ENCODE peak calls at places on chromosome 5, in seven cellular contexts. F is GM12878, M is stomach, N is kidney, C is aorta, B is spleen, K is upper lobe of right lung. A is an unnamed sample.

GRCh38 chr5:44862808-44863207 is 54.1 kb downstream of the MRPS30 start:
- DNase-seq in F (no peak), M (no peak), N (no peak), C (no peak), B (no peak), K (no peak), A (no peak)

GRCh38 chr5:136242611-136243010 is 49.6 kb upstream of the SMIM32 start:
- DNase-seq in F (peak; percentile 24), M (no peak), N (no peak), C (no peak), B (no peak), K (no peak), A (no peak)

GRCh38 chr5:167425161-167425560 is 866.3 kb upstream of the WWC1 start:
- DNase-seq in F (no peak), M (no peak), N (no peak), C (no peak), B (no peak), K (no peak), A (no peak)

GRCh38 chr5:147822686-147823491 is 8.6 kb downstream of the SPINK1 start:
- DNase-seq in F (peak; percentile 12), M (peak; percentile 53), N (no peak), C (peak; percentile 47), B (no peak), K (no peak), A (peak; percentile 17)

GRCh38 chr5:476102-476813 is 33.3 kb downstream of the EXOC3 start:
- DNase-seq in F (no peak), M (no peak), N (peak; percentile 72), C (peak; percentile 38), B (peak; percentile 79), K (no peak), A (no peak)

GRCh38 chr5:149635394-149635793 is 54.1 kb downstream of the ARHGEF37 start:
- DNase-seq in F (no peak), M (no peak), N (no peak), C (no peak), B (no peak), K (no peak), A (no peak)

GRCh38 chr5:103208460-103208859 is 50.1 kb upstream of the MACIR start:
- DNase-seq in F (no peak), M (no peak), N (no peak), C (no peak), B (no peak), K (no peak), A (no peak)

GRCh38 chr5:43802119-43802518 is 199.1 kb downstream of the NNT start:
- DNase-seq in F (no peak), M (no peak), N (no peak), C (no peak), B (no peak), K (no peak), A (no peak)

GRCh38 chr5:102106599-102106998 is 189.5 kb downstream of the SLCO4C1 start:
- DNase-seq in F (no peak), M (no peak), N (no peak), C (no peak), B (no peak), K (no peak), A (no peak)

GRCh38 chr5:172866802-172867748 is 33.0 kb downstream of the ERGIC1 start:
- DNase-seq in F (no peak), M (peak; percentile 58), N (no peak), C (peak; percentile 85), B (peak; percentile 66), K (no peak), A (peak; percentile 82)

GRCh38 chr5:40784027-40784653 is 14.0 kb downstream of the PRKAA1 start:
- DNase-seq in F (no peak), M (no peak), N (no peak), C (no peak), B (no peak), K (no peak), A (no peak)

GRCh38 chr5:115460476-115460875 is 84.1 kb downstream of the FEM1C start:
- DNase-seq in F (peak; percentile 40), M (peak; percentile 80), N (peak; percentile 61), C (no peak), B (no peak), K (peak; percentile 93), A (peak; percentile 83)

GRCh38 chr5:41406424-41406823 is 104.0 kb downstream of the PLCXD3 start:
- DNase-seq in F (no peak), M (no peak), N (no peak), C (no peak), B (no peak), K (no peak), A (no peak)

GRCh38 chr5:1352231-1352825 is 7.4 kb upstream of the CLPTM1L start:
- DNase-seq in F (no peak), M (no peak), N (peak; percentile 65), C (no peak), B (peak; percentile 64), K (no peak), A (no peak)

GRCh38 chr5:125446986-125447385 is 700.5 kb upstream of the ZNF608 start:
- DNase-seq in F (no peak), M (no peak), N (no peak), C (no peak), B (no peak), K (no peak), A (no peak)

GRCh38 chr5:107959573-107960279 is 289.0 kb upstream of the EFNA5 start:
- DNase-seq in F (no peak), M (no peak), N (no peak), C (no peak), B (no peak), K (no peak), A (no peak)

GRCh38 chr5:2095011-2095410 is 212.3 kb upstream of the IRX4 start:
- DNase-seq in F (no peak), M (no peak), N (no peak), C (no peak), B (no peak), K (no peak), A (no peak)

GRCh38 chr5:38258319-38259061 is at the start of gene EGFLAM:
- DNase-seq in F (no peak), M (no peak), N (peak; percentile 74), C (no peak), B (no peak), K (peak; percentile 65), A (peak; percentile 46)

GRCh38 chr5:147190236-147190815 is 44.5 kb upstream of the STK32A start:
- DNase-seq in F (no peak), M (no peak), N (no peak), C (no peak), B (no peak), K (no peak), A (no peak)

GRCh38 chr5:18652404-18653215 is 1018.4 kb downstream of the TAF11L14 start:
- DNase-seq in F (no peak), M (no peak), N (no peak), C (no peak), B (no peak), K (no peak), A (no peak)
- H3K9me3 ChIP-seq in F (no peaks in the 10 kb centered on the region), M (no peaks in the 10 kb centered on the region), N (no peaks in the 10 kb centered on the region), C (peaks cover 3% of the 10 kb centered on the region), B (peaks cover 7% of the 10 kb centered on the region), K (no peaks in the 10 kb centered on the region), A (peaks cover 26% of the 10 kb centered on the region)

DNA sequence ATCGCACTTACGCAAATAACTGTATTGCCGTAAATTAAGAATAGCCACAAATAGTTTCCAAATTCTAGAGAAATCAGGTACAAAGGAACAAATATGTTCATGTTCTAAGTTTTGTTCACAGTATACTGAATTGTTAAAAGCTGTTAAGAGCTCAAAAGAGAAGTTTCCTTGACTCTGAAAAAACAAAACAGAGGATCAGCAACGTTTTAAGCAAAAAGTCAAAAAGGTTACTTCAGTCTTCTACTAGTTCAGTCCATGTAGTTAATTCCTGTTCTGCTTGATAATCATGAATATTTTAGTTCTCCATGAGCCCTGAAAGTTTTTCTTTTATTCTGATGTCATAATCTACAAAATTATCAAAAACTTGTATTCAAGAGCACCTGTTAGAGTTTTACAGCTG is 128.6 kb upstream of the MAST4 start:
- DNase-seq in F (no peak), M (no peak), N (no peak), C (no peak), B (no peak), K (no peak), A (no peak)
- H3K9me3 ChIP-seq in F (no peaks in the 10 kb centered on the region), M (no peaks in the 10 kb centered on the region), N (peaks cover 3% of the 10 kb centered on the region), C (no peaks in the 10 kb centered on the region), B (peaks cover 13% of the 10 kb centered on the region), K (no peaks in the 10 kb centered on the region), A (peaks cover 35% of the 10 kb centered on the region)

DNA sequence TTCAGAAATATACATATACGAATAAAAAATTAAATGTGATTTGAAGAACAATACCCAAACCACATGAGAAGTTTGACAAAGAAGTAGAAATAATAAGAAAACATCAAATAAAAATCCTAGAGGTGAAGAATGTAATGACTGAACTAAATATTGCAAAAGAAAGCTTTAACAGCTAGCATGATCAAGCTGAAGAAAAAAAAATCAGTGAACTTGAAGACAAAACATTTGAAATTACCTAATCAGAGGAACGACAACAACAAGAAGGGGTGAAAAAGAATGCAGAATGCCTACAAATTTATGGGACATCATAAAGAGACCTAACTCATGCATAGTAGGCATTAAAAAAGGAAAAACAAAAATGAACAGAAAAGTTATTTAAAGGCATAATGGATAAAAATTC is 60.5 kb upstream of the SPEF2 start:
- DNase-seq in F (no peak), M (no peak), N (no peak), C (no peak), B (no peak), K (no peak), A (no peak)
- H3K9me3 ChIP-seq in F (no peaks in the 10 kb centered on the region), M (no peaks in the 10 kb centered on the region), N (no peaks in the 10 kb centered on the region), C (peaks cover 8% of the 10 kb centered on the region), B (peaks cover 33% of the 10 kb centered on the region), K (no peaks in the 10 kb centered on the region), A (peaks cover 44% of the 10 kb centered on the region)

GRCh38 chr5:3124410-3124809 is 372.9 kb upstream of the IRX2 start:
- DNase-seq in F (no peak), M (no peak), N (no peak), C (no peak), B (no peak), K (peak; percentile 19), A (no peak)
- H3K9me3 ChIP-seq in F (no peaks in the 10 kb centered on the region), M (no peaks in the 10 kb centered on the region), N (no peaks in the 10 kb centered on the region), C (no peaks in the 10 kb centered on the region), B (no peaks in the 10 kb centered on the region), K (no peaks in the 10 kb centered on the region), A (no peaks in the 10 kb centered on the region)

DNA sequence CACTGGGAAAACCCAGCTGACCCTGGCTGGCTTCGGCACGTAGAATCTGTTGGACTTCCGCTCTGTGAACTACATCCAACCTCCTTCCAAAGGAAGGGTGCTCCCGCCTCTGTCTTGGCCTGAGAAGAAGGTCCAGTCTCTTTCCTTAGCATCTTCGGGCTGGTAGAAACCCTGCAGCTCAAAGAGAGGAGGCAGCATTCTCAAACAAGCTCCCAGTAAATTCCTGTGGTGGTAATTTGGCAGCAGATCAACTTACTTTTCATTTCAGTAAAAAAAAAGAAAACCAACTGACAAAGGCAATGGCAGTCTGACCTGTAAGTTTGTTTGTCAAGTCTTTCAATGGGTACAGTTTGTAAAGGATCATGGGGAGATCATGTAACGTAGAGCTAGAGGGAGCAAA is 176.7 kb downstream of the MED10 start:
- DNase-seq in F (no peak), M (no peak), N (no peak), C (no peak), B (no peak), K (no peak), A (no peak)
- H3K9me3 ChIP-seq in F (no peaks in the 10 kb centered on the region), M (no peaks in the 10 kb centered on the region), N (no peaks in the 10 kb centered on the region), C (peaks cover 1% of the 10 kb centered on the region), B (no peaks in the 10 kb centered on the region), K (no peaks in the 10 kb centered on the region), A (no peaks in the 10 kb centered on the region)

GRCh38 chr5:179239256-179240135 is 105.8 kb downstream of the ADAMTS2 start:
- DNase-seq in F (no peak), M (no peak), N (no peak), C (no peak), B (peak; percentile 41), K (peak; percentile 51), A (no peak)
- H3K9me3 ChIP-seq in F (peaks cover 1% of the 10 kb centered on the region), M (no peaks in the 10 kb centered on the region), N (no peaks in the 10 kb centered on the region), C (no peaks in the 10 kb centered on the region), B (no peaks in the 10 kb centered on the region), K (peaks cover 3% of the 10 kb centered on the region), A (peaks cover 14% of the 10 kb centered on the region)